ENCODE peak calls at places on chromosomes 2 and 18, in eight cellular contexts. One of them, this sample, is unnamed.

GRCh38 chr2:237662671-237663093 is 35.3 kb downstream of the LRRFIP1 start:
- DNase-seq in A172: peak; percentile 88
- DNase-seq in cardiac muscle cell: peak; percentile 84
- DNase-seq in K562: peak; percentile 19
- DNase-seq in upper lobe of right lung: peak; percentile 96
- DNase-seq in HEK293T: peak; percentile 57
- DNase-seq in stimulated activated CD4-positive, alpha-beta T cell treated with anti-CD3 and anti-CD28 coated beads, Interleukin-4, amount 100 ng/mL, for 48 hours: peak; percentile 55
- DNase-seq in cardiac fibroblast: peak; percentile 93
- DNase-seq in this sample: peak; percentile 93

GRCh38 chr2:237744613-237745249 is 53.8 kb upstream of the RBM44 start:
- DNase-seq in HEK293T: peak; percentile 78
- DNase-seq in stimulated activated CD4-positive, alpha-beta T cell treated with anti-CD3 and anti-CD28 coated beads, Interleukin-4, amount 100 ng/mL, for 48 hours: peak; percentile 62
- DNase-seq in cardiac muscle cell: peak; percentile 68
- DNase-seq in cardiac fibroblast: peak; percentile 68
- DNase-seq in upper lobe of right lung: peak; percentile 85
- DNase-seq in A172: no peak
- DNase-seq in K562: peak; percentile 77
- DNase-seq in this sample: peak; percentile 89

GRCh38 chr2:133568172-133568571 is at the start of gene NCKAP5:
- DNase-seq in HEK293T: peak; percentile 22
- DNase-seq in cardiac muscle cell: peak; percentile 13
- DNase-seq in stimulated activated CD4-positive, alpha-beta T cell treated with anti-CD3 and anti-CD28 coated beads, Interleukin-4, amount 100 ng/mL, for 48 hours: no peak
- DNase-seq in A172: no peak
- DNase-seq in K562: no peak
- DNase-seq in upper lobe of right lung: no peak
- DNase-seq in cardiac fibroblast: peak; percentile 67
- DNase-seq in this sample: no peak

GRCh38 chr2:176280156-176280555 is 10.9 kb downstream of the MTX2 start:
- DNase-seq in K562: no peak
- DNase-seq in A172: peak; percentile 41
- DNase-seq in cardiac fibroblast: no peak
- DNase-seq in cardiac muscle cell: no peak
- DNase-seq in stimulated activated CD4-positive, alpha-beta T cell treated with anti-CD3 and anti-CD28 coated beads, Interleukin-4, amount 100 ng/mL, for 48 hours: no peak
- DNase-seq in HEK293T: no peak
- DNase-seq in upper lobe of right lung: no peak
- DNase-seq in this sample: no peak

GRCh38 chr18:34084635-34085034 is 140.1 kb downstream of the NOL4 start:
- DNase-seq in HEK293T: no peak
- DNase-seq in A172: no peak
- DNase-seq in stimulated activated CD4-positive, alpha-beta T cell treated with anti-CD3 and anti-CD28 coated beads, Interleukin-4, amount 100 ng/mL, for 48 hours: no peak
- DNase-seq in K562: no peak
- DNase-seq in upper lobe of right lung: no peak
- DNase-seq in cardiac muscle cell: no peak
- DNase-seq in cardiac fibroblast: no peak
- DNase-seq in this sample: no peak

GRCh38 chr18:78087338-78087737 is 837.7 kb downstream of the GALR1 start:
- DNase-seq in cardiac fibroblast: no peak
- DNase-seq in cardiac muscle cell: no peak
- DNase-seq in stimulated activated CD4-positive, alpha-beta T cell treated with anti-CD3 and anti-CD28 coated beads, Interleukin-4, amount 100 ng/mL, for 48 hours: no peak
- DNase-seq in HEK293T: no peak
- DNase-seq in upper lobe of right lung: no peak
- DNase-seq in K562: no peak
- DNase-seq in A172: no peak
- DNase-seq in this sample: no peak

GRCh38 chr2:203934006-203934632 is 2.4 kb upstream of the ICOS start:
- DNase-seq in HEK293T: no peak
- DNase-seq in A172: no peak
- DNase-seq in K562: no peak
- DNase-seq in stimulated activated CD4-positive, alpha-beta T cell treated with anti-CD3 and anti-CD28 coated beads, Interleukin-4, amount 100 ng/mL, for 48 hours: peak; percentile 61
- DNase-seq in cardiac fibroblast: no peak
- DNase-seq in cardiac muscle cell: no peak
- DNase-seq in upper lobe of right lung: no peak
- DNase-seq in this sample: no peak

GRCh38 chr18:2971741-2972552 is 41.0 kb downstream of the LPIN2 start:
- DNase-seq in cardiac fibroblast: peak; percentile 57
- DNase-seq in A172: no peak
- DNase-seq in HEK293T: no peak
- DNase-seq in cardiac muscle cell: no peak
- DNase-seq in upper lobe of right lung: peak; percentile 71
- DNase-seq in stimulated activated CD4-positive, alpha-beta T cell treated with anti-CD3 and anti-CD28 coated beads, Interleukin-4, amount 100 ng/mL, for 48 hours: peak; percentile 59
- DNase-seq in K562: no peak
- DNase-seq in this sample: peak; percentile 79

GRCh38 chr2:437772-438393 is 150.0 kb upstream of the ALKAL2 start:
- DNase-seq in cardiac muscle cell: no peak
- DNase-seq in A172: no peak
- DNase-seq in cardiac fibroblast: no peak
- DNase-seq in stimulated activated CD4-positive, alpha-beta T cell treated with anti-CD3 and anti-CD28 coated beads, Interleukin-4, amount 100 ng/mL, for 48 hours: no peak
- DNase-seq in upper lobe of right lung: no peak
- DNase-seq in K562: no peak
- DNase-seq in HEK293T: no peak
- DNase-seq in this sample: no peak

GRCh38 chr2:17136895-17137294 is 381.3 kb downstream of the RAD51AP2 start:
- DNase-seq in cardiac fibroblast: no peak
- DNase-seq in upper lobe of right lung: no peak
- DNase-seq in HEK293T: no peak
- DNase-seq in cardiac muscle cell: no peak
- DNase-seq in K562: no peak
- DNase-seq in A172: no peak
- DNase-seq in stimulated activated CD4-positive, alpha-beta T cell treated with anti-CD3 and anti-CD28 coated beads, Interleukin-4, amount 100 ng/mL, for 48 hours: no peak
- DNase-seq in this sample: no peak

GRCh38 chr2:233832869-233833812 is 21.2 kb downstream of the HJURP start:
- DNase-seq in upper lobe of right lung: peak; percentile 62
- DNase-seq in HEK293T: peak; percentile 21
- DNase-seq in cardiac muscle cell: peak; percentile 59
- DNase-seq in K562: no peak
- DNase-seq in stimulated activated CD4-positive, alpha-beta T cell treated with anti-CD3 and anti-CD28 coated beads, Interleukin-4, amount 100 ng/mL, for 48 hours: no peak
- DNase-seq in cardiac fibroblast: peak; percentile 62
- DNase-seq in A172: peak; percentile 86
- DNase-seq in this sample: no peak

GRCh38 chr2:215659650-215660049 is 223.8 kb upstream of the FN1 start:
- DNase-seq in stimulated activated CD4-positive, alpha-beta T cell treated with anti-CD3 and anti-CD28 coated beads, Interleukin-4, amount 100 ng/mL, for 48 hours: no peak
- DNase-seq in cardiac fibroblast: no peak
- DNase-seq in K562: no peak
- DNase-seq in HEK293T: no peak
- DNase-seq in A172: no peak
- DNase-seq in cardiac muscle cell: no peak
- DNase-seq in upper lobe of right lung: no peak
- DNase-seq in this sample: no peak

GRCh38 chr2:193963472-193964119 is 1693.4 kb upstream of the SLC39A10 start:
- DNase-seq in cardiac muscle cell: peak; percentile 45
- DNase-seq in HEK293T: peak; percentile 18
- DNase-seq in stimulated activated CD4-positive, alpha-beta T cell treated with anti-CD3 and anti-CD28 coated beads, Interleukin-4, amount 100 ng/mL, for 48 hours: no peak
- DNase-seq in upper lobe of right lung: no peak
- DNase-seq in cardiac fibroblast: peak; percentile 88
- DNase-seq in K562: no peak
- DNase-seq in A172: peak; percentile 48
- DNase-seq in this sample: no peak

GRCh38 chr2:68263632-68264031 is 11.3 kb upstream of the PPP3R1 start:
- DNase-seq in stimulated activated CD4-positive, alpha-beta T cell treated with anti-CD3 and anti-CD28 coated beads, Interleukin-4, amount 100 ng/mL, for 48 hours: no peak
- DNase-seq in HEK293T: no peak
- DNase-seq in K562: no peak
- DNase-seq in cardiac muscle cell: no peak
- DNase-seq in upper lobe of right lung: no peak
- DNase-seq in cardiac fibroblast: no peak
- DNase-seq in A172: no peak
- DNase-seq in this sample: no peak

GRCh38 chr2:71130325-71131260 is at the start of gene MPHOSPH10:
- DNase-seq in cardiac fibroblast: peak; percentile 94
- DNase-seq in stimulated activated CD4-positive, alpha-beta T cell treated with anti-CD3 and anti-CD28 coated beads, Interleukin-4, amount 100 ng/mL, for 48 hours: peak; percentile 87
- DNase-seq in K562: peak; percentile 78
- DNase-seq in cardiac muscle cell: peak; percentile 95
- DNase-seq in HEK293T: peak; percentile 85
- DNase-seq in upper lobe of right lung: peak; percentile 95
- DNase-seq in A172: peak; percentile 83
- DNase-seq in this sample: peak; percentile 96

GRCh38 chr2:167689444-167689843 is 558.0 kb downstream of the STK39 start:
- DNase-seq in HEK293T: no peak
- DNase-seq in upper lobe of right lung: no peak
- DNase-seq in K562: no peak
- DNase-seq in cardiac fibroblast: peak; percentile 5
- DNase-seq in A172: no peak
- DNase-seq in cardiac muscle cell: no peak
- DNase-seq in stimulated activated CD4-positive, alpha-beta T cell treated with anti-CD3 and anti-CD28 coated beads, Interleukin-4, amount 100 ng/mL, for 48 hours: no peak
- DNase-seq in this sample: no peak

GRCh38 chr2:235659767-235660322 is 166.0 kb downstream of the AGAP1 start:
- DNase-seq in cardiac fibroblast: peak; percentile 87
- DNase-seq in K562: peak; percentile 21
- DNase-seq in cardiac muscle cell: no peak
- DNase-seq in HEK293T: no peak
- DNase-seq in A172: peak; percentile 85
- DNase-seq in upper lobe of right lung: peak; percentile 37
- DNase-seq in stimulated activated CD4-positive, alpha-beta T cell treated with anti-CD3 and anti-CD28 coated beads, Interleukin-4, amount 100 ng/mL, for 48 hours: no peak
- DNase-seq in this sample: no peak

GRCh38 chr18:32455346-32455745 is 15.3 kb downstream of the GAREM1 start:
- DNase-seq in stimulated activated CD4-positive, alpha-beta T cell treated with anti-CD3 and anti-CD28 coated beads, Interleukin-4, amount 100 ng/mL, for 48 hours: no peak
- DNase-seq in A172: no peak
- DNase-seq in cardiac fibroblast: no peak
- DNase-seq in K562: no peak
- DNase-seq in HEK293T: no peak
- DNase-seq in cardiac muscle cell: no peak
- DNase-seq in upper lobe of right lung: no peak
- DNase-seq in this sample: no peak

GRCh38 chr2:18701981-18702380 is 112.6 kb upstream of the NT5C1B start:
- DNase-seq in K562: no peak
- DNase-seq in A172: peak; percentile 11
- DNase-seq in stimulated activated CD4-positive, alpha-beta T cell treated with anti-CD3 and anti-CD28 coated beads, Interleukin-4, amount 100 ng/mL, for 48 hours: no peak
- DNase-seq in HEK293T: no peak
- DNase-seq in upper lobe of right lung: no peak
- DNase-seq in cardiac muscle cell: no peak
- DNase-seq in cardiac fibroblast: peak; percentile 91
- DNase-seq in this sample: no peak

GRCh38 chr2:142041105-142041504 is 89.7 kb downstream of the LRP1B start:
- DNase-seq in K562: no peak
- DNase-seq in cardiac muscle cell: no peak
- DNase-seq in upper lobe of right lung: no peak
- DNase-seq in stimulated activated CD4-positive, alpha-beta T cell treated with anti-CD3 and anti-CD28 coated beads, Interleukin-4, amount 100 ng/mL, for 48 hours: no peak
- DNase-seq in cardiac fibroblast: no peak
- DNase-seq in A172: peak; percentile 33
- DNase-seq in HEK293T: no peak
- DNase-seq in this sample: no peak

GRCh38 chr2:196314780-196315179 is 143.4 kb upstream of the STK17B start:
- DNase-seq in cardiac fibroblast: peak; percentile 26
- DNase-seq in cardiac muscle cell: no peak
- DNase-seq in stimulated activated CD4-positive, alpha-beta T cell treated with anti-CD3 and anti-CD28 coated beads, Interleukin-4, amount 100 ng/mL, for 48 hours: no peak
- DNase-seq in K562: no peak
- DNase-seq in A172: peak; percentile 83
- DNase-seq in upper lobe of right lung: no peak
- DNase-seq in HEK293T: no peak
- DNase-seq in this sample: no peak

GRCh38 chr18:55510809-55511208 is 77.2 kb downstream of the TCF4 start:
- DNase-seq in HEK293T: no peak
- DNase-seq in A172: peak; percentile 42
- DNase-seq in stimulated activated CD4-positive, alpha-beta T cell treated with anti-CD3 and anti-CD28 coated beads, Interleukin-4, amount 100 ng/mL, for 48 hours: no peak
- DNase-seq in cardiac fibroblast: peak; percentile 99
- DNase-seq in K562: no peak
- DNase-seq in cardiac muscle cell: no peak
- DNase-seq in upper lobe of right lung: no peak
- DNase-seq in this sample: no peak

GRCh38 chr2:103875111-103875510 is 978.8 kb upstream of the POU3F3 start:
- DNase-seq in stimulated activated CD4-positive, alpha-beta T cell treated with anti-CD3 and anti-CD28 coated beads, Interleukin-4, amount 100 ng/mL, for 48 hours: no peak
- DNase-seq in cardiac fibroblast: no peak
- DNase-seq in K562: no peak
- DNase-seq in A172: no peak
- DNase-seq in HEK293T: no peak
- DNase-seq in cardiac muscle cell: no peak
- DNase-seq in upper lobe of right lung: no peak
- DNase-seq in this sample: no peak

GRCh38 chr2:38376346-38376682 is 759 bp downstream of the ATL2 start:
- DNase-seq in cardiac muscle cell: peak; percentile 79
- DNase-seq in K562: no peak
- DNase-seq in HEK293T: no peak
- DNase-seq in upper lobe of right lung: no peak
- DNase-seq in cardiac fibroblast: peak; percentile 71
- DNase-seq in A172: peak; percentile 70
- DNase-seq in stimulated activated CD4-positive, alpha-beta T cell treated with anti-CD3 and anti-CD28 coated beads, Interleukin-4, amount 100 ng/mL, for 48 hours: peak; percentile 35
- DNase-seq in this sample: no peak

GRCh38 chr2:119323459-119323858 is 43.2 kb downstream of the C2orf76 start:
- DNase-seq in stimulated activated CD4-positive, alpha-beta T cell treated with anti-CD3 and anti-CD28 coated beads, Interleukin-4, amount 100 ng/mL, for 48 hours: no peak
- DNase-seq in upper lobe of right lung: no peak
- DNase-seq in cardiac fibroblast: no peak
- DNase-seq in K562: no peak
- DNase-seq in A172: no peak
- DNase-seq in cardiac muscle cell: no peak
- DNase-seq in HEK293T: no peak
- DNase-seq in this sample: no peak

GRCh38 chr2:138185827-138186226 is 221.6 kb downstream of the HNMT start:
- DNase-seq in HEK293T: no peak
- DNase-seq in cardiac muscle cell: no peak
- DNase-seq in K562: no peak
- DNase-seq in stimulated activated CD4-positive, alpha-beta T cell treated with anti-CD3 and anti-CD28 coated beads, Interleukin-4, amount 100 ng/mL, for 48 hours: no peak
- DNase-seq in cardiac fibroblast: no peak
- DNase-seq in upper lobe of right lung: no peak
- DNase-seq in A172: no peak
- DNase-seq in this sample: no peak

GRCh38 chr2:12032975-12033374 is 286.5 kb downstream of the LPIN1 start:
- DNase-seq in HEK293T: no peak
- DNase-seq in upper lobe of right lung: no peak
- DNase-seq in cardiac fibroblast: peak; percentile 45
- DNase-seq in stimulated activated CD4-positive, alpha-beta T cell treated with anti-CD3 and anti-CD28 coated beads, Interleukin-4, amount 100 ng/mL, for 48 hours: no peak
- DNase-seq in A172: peak; percentile 31
- DNase-seq in K562: no peak
- DNase-seq in cardiac muscle cell: no peak
- DNase-seq in this sample: no peak

GRCh38 chr18:9088252-9088651 is 14.2 kb upstream of the NDUFV2 start:
- DNase-seq in stimulated activated CD4-positive, alpha-beta T cell treated with anti-CD3 and anti-CD28 coated beads, Interleukin-4, amount 100 ng/mL, for 48 hours: no peak
- DNase-seq in cardiac muscle cell: no peak
- DNase-seq in cardiac fibroblast: no peak
- DNase-seq in K562: no peak
- DNase-seq in upper lobe of right lung: no peak
- DNase-seq in A172: no peak
- DNase-seq in HEK293T: no peak
- DNase-seq in this sample: no peak

GRCh38 chr2:85394976-85395375 is 15.2 kb downstream of the CAPG start:
- DNase-seq in cardiac fibroblast: no peak
- DNase-seq in cardiac muscle cell: no peak
- DNase-seq in HEK293T: no peak
- DNase-seq in K562: no peak
- DNase-seq in stimulated activated CD4-positive, alpha-beta T cell treated with anti-CD3 and anti-CD28 coated beads, Interleukin-4, amount 100 ng/mL, for 48 hours: no peak
- DNase-seq in upper lobe of right lung: peak; percentile 48
- DNase-seq in A172: no peak
- DNase-seq in this sample: no peak

GRCh38 chr2:198127627-198128026 is 323.2 kb downstream of the PLCL1 start:
- DNase-seq in HEK293T: peak; percentile 55
- DNase-seq in upper lobe of right lung: no peak
- DNase-seq in A172: peak; percentile 34
- DNase-seq in cardiac fibroblast: peak; percentile 81
- DNase-seq in stimulated activated CD4-positive, alpha-beta T cell treated with anti-CD3 and anti-CD28 coated beads, Interleukin-4, amount 100 ng/mL, for 48 hours: peak; percentile 36
- DNase-seq in K562: peak; percentile 28
- DNase-seq in cardiac muscle cell: peak; percentile 66
- DNase-seq in this sample: no peak

GRCh38 chr2:225797394-225797793 is 397.9 kb downstream of the NYAP2 start:
- DNase-seq in cardiac fibroblast: peak; percentile 9
- DNase-seq in A172: no peak
- DNase-seq in stimulated activated CD4-positive, alpha-beta T cell treated with anti-CD3 and anti-CD28 coated beads, Interleukin-4, amount 100 ng/mL, for 48 hours: no peak
- DNase-seq in HEK293T: no peak
- DNase-seq in K562: no peak
- DNase-seq in cardiac muscle cell: no peak
- DNase-seq in upper lobe of right lung: no peak
- DNase-seq in this sample: no peak

GRCh38 chr2:227862741-227863588 is 8.5 kb upstream of the DAW1 start:
- DNase-seq in upper lobe of right lung: no peak
- DNase-seq in HEK293T: no peak
- DNase-seq in cardiac fibroblast: peak; percentile 99
- DNase-seq in cardiac muscle cell: no peak
- DNase-seq in stimulated activated CD4-positive, alpha-beta T cell treated with anti-CD3 and anti-CD28 coated beads, Interleukin-4, amount 100 ng/mL, for 48 hours: no peak
- DNase-seq in A172: peak; percentile 94
- DNase-seq in K562: no peak
- DNase-seq in this sample: peak; percentile 68

GRCh38 chr2:178227187-178227586 is 32.9 kb downstream of the OSBPL6 start:
- DNase-seq in upper lobe of right lung: no peak
- DNase-seq in HEK293T: no peak
- DNase-seq in cardiac muscle cell: no peak
- DNase-seq in cardiac fibroblast: peak; percentile 63
- DNase-seq in K562: no peak
- DNase-seq in A172: peak; percentile 25
- DNase-seq in stimulated activated CD4-positive, alpha-beta T cell treated with anti-CD3 and anti-CD28 coated beads, Interleukin-4, amount 100 ng/mL, for 48 hours: no peak
- DNase-seq in this sample: no peak

GRCh38 chr2:125684932-125685331 is 971.0 kb upstream of the GYPC start:
- DNase-seq in K562: no peak
- DNase-seq in cardiac fibroblast: no peak
- DNase-seq in cardiac muscle cell: no peak
- DNase-seq in HEK293T: no peak
- DNase-seq in upper lobe of right lung: no peak
- DNase-seq in stimulated activated CD4-positive, alpha-beta T cell treated with anti-CD3 and anti-CD28 coated beads, Interleukin-4, amount 100 ng/mL, for 48 hours: no peak
- DNase-seq in A172: no peak
- DNase-seq in this sample: no peak